ENCODE peak calls at places on chromosomes 4 and X, in eight cellular contexts. J, Q, H, E, F, R, K and I are unnamed samples.

GRCh38 chrX:135213200-135213844 is 38.5 kb upstream of the ETDA start:
- DNase-seq in J (no peak), Q (no peak), H (no peak), E (no peak), F (no peak), R (no peak), K (no peak), I (no peak)

GRCh38 chr4:40482985-40483647 is 146.5 kb downstream of the RBM47 start:
- DNase-seq in J (no peak), Q (no peak), H (no peak), E (no peak), F (no peak), R (no peak), K (no peak), I (no peak)

GRCh38 chr4:60129740-60130139 is 1070.4 kb upstream of the ADGRL3 start:
- DNase-seq in J (no peak), Q (peak; percentile 9), H (no peak), E (no peak), F (no peak), R (no peak), K (no peak), I (peak; percentile 2)

GRCh38 chr4:141158219-141158618 is 24.9 kb upstream of the RNF150 start:
- DNase-seq in J (no peak), Q (peak; percentile 64), H (no peak), E (no peak), F (peak; percentile 50), R (peak; percentile 16), K (peak; percentile 25), I (peak; percentile 65)

GRCh38 chrX:17375631-17376380 is 806 bp downstream of the NHS start:
- DNase-seq in J (peak; percentile 67), Q (peak; percentile 35), H (no peak), E (no peak), F (peak; percentile 9), R (peak; percentile 10), K (no peak), I (peak; percentile 28)

GRCh38 chr4:41009411-41009810 is 204.9 kb downstream of the APBB2 start:
- DNase-seq in J (no peak), Q (peak; percentile 87), H (no peak), E (no peak), F (peak; percentile 75), R (peak; percentile 7), K (peak; percentile 39), I (peak; percentile 68)

GRCh38 chrX:108070891-108071290 is 20.5 kb downstream of the PSMD10 start:
- DNase-seq in J (no peak), Q (peak; percentile 56), H (no peak), E (no peak), F (peak; percentile 66), R (no peak), K (peak; percentile 1), I (peak; percentile 70)

GRCh38 chr4:145920205-145920604 is 18.4 kb downstream of the ZNF827 start:
- DNase-seq in J (no peak), Q (peak; percentile 92), H (no peak), E (peak; percentile 81), F (peak; percentile 96), R (no peak), K (peak; percentile 91), I (peak; percentile 96)

GRCh38 chr4:119726505-119726904 is 97.9 kb upstream of the PDE5A start:
- DNase-seq in J (no peak), Q (no peak), H (no peak), E (no peak), F (peak; percentile 71), R (no peak), K (no peak), I (no peak)

GRCh38 chrX:132631579-132632232 is 142.9 kb upstream of the MBNL3 start:
- DNase-seq in J (no peak), Q (peak; percentile 49), H (no peak), E (no peak), F (peak; percentile 45), R (peak; percentile 13), K (peak; percentile 11), I (peak; percentile 52)
- TF ChIP-seq CTCF in J (peak; percentile 31), Q (peak; percentile 43), H (peak; percentile 37), E (peak; percentile 44), F (peak; percentile 57), R (peak; percentile 54), K (peak; percentile 65), I (peak; percentile 56)

GRCh38 chrX:21741378-21741777 is 16.5 kb downstream of the SMPX start:
- DNase-seq in J (no peak), Q (no peak), H (no peak), E (no peak), F (no peak), R (no peak), K (no peak), I (no peak)

GRCh38 chrX:21738145-21738949 is 19.6 kb downstream of the SMPX start:
- DNase-seq in J (no peak), Q (no peak), H (no peak), E (no peak), F (peak; percentile 28), R (no peak), K (no peak), I (no peak)

GRCh38 chrX:21740329-21741274 is 17.3 kb downstream of the SMPX start:
- DNase-seq in J (no peak), Q (no peak), H (no peak), E (no peak), F (peak; percentile 29), R (no peak), K (no peak), I (peak; percentile 85)

GRCh38 chrX:21741869-21742701 is 15.8 kb downstream of the SMPX start:
- DNase-seq in J (peak; percentile 67), Q (peak; percentile 34), H (no peak), E (no peak), F (no peak), R (no peak), K (no peak), I (peak; percentile 88)

GRCh38 chrX:21738950-21739287 is 19.0 kb downstream of the SMPX start:
- DNase-seq in J (no peak), Q (no peak), H (no peak), E (no peak), F (no peak), R (no peak), K (no peak), I (no peak)
- H3K4me3 ChIP-seq in J (no peak overlapping the region), Q (no peak overlapping the region), H (no peak overlapping the region), E (no peak overlapping the region), F (no peak overlapping the region), R (no peak overlapping the region), K (no peak overlapping the region), I (no peak overlapping the region)

DNA sequence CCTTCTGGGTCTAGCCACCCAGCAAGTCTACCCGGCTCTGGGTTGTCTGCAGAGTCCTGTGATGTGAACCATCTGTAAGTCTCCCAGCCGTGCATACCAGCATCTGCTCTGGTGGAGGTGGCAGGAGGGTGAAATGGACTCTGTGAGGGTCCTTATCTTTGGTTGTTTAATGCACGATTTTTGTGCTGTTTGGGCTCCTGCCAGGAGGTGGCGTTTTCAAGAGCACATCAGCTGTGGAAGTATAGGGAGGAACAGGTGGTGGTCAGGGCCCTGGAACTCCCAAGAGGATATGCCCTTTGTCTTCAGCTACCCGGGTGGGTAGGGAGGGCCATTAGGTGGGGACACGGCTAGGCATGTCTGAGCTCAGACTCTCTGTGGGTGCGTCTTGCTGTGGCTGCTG is 66.5 kb upstream of the ZFP42 start:
- DNase-seq in J (no peak), Q (peak; percentile 6), H (no peak), E (no peak), F (no peak), R (no peak), K (no peak), I (no peak)
- TF ChIP-seq CTCF in J (no peak), Q (peak; percentile 24), H (no peak), E (no peak), F (no peak), R (no peak), K (no peak), I (no peak)

DNA sequence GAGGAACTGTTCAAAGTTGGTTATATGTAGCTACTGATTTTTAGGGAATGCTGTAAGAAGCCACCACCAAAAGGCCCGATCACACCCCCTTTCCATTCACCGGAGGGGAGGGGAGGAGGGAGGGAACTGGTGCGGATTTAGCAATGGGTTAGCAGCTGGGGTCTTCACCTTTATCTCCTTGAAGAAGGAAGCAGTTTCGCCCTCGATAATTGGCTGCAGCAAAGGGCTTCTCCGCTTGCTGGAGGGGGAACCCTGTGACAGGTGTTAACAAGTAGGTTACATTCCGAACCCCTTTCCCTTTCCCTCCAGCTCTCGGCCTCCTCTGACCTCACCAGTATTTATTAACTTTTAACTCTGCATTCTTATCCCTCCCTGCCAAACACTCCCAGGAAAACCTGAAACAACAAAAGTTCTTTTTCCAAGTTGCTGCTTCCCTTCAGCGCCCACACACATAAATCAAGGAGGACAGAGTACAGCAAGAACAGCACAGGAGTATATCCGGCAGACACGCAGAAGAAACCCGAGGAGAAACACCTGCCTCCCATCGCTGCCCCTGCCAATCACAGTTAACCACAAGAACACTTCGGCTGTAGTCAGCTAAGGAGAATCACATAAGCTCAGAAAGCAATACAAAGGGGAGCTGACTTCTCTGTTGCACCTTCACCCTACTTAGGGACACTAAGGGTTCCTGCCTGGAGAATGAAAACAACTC is 39.8 kb upstream of the NAP1L5 start:
- DNase-seq in J (peak; percentile 82), Q (no peak), H (peak; percentile 65), E (no peak), F (peak; percentile 57), R (no peak), K (no peak), I (peak; percentile 29)
- H3K4me3 ChIP-seq in J (no peak overlapping the region), Q (no peak overlapping the region), H (no peak overlapping the region), E (no peak overlapping the region), F (no peak overlapping the region), R (no peak overlapping the region), K (no peak overlapping the region), I (no peak overlapping the region)

DNA sequence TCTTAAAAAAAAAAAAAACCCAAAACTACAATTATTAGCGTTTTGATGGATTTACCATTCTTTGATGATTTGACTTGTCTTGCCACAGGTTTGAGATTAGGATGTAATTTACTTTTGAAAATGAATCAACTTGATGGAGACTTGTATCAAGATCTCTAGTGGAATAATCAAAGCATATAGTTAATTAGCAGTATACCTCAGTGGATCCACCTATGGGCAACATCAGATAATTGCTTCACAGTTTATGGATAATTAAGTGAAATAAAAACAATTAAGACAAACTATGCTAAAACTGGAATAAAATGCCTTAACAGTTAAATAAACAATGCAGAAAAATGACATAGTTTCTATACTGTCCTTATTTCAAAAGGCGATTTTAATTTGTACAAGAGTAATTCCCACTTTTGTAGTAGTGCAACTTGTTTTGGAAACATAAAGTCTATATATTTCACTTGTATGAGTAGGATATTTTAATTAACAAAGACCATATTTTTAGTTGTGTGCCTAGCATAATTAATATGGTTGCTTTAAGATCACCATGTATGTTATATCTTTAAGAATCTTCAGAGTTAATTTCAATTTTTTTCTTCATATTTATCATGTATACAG is 4.2 kb downstream of the CPEB2 start:
- DNase-seq in J (no peak), Q (peak; percentile 33), H (no peak), E (no peak), F (peak; percentile 55), R (no peak), K (no peak), I (peak; percentile 55)
- TF ChIP-seq CTCF in J (no peak), Q (peak; percentile 32), H (no peak), E (peak; percentile 43), F (peak; percentile 44), R (no peak), K (peak; percentile 31), I (peak; percentile 50)

DNA sequence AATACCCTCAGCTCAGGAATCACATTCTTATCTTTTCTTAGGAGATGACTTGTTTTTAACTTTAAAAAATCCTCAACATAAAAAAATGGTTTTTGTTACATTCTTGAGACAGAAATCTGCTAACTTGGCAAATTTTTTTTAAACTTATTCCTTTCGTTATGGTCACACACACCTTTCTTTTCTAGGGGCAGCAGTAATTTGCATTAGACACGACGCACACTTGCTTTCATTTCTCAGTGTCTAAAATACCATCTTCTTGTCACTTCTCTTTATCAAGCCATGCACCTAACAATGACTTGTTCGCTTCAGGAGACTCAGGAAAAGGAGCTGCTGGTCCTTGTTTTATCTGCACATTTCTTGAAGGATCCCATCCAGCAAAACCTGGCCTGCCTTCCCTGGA is 112.6 kb upstream of the TBL1X start:
- DNase-seq in J (no peak), Q (no peak), H (no peak), E (no peak), F (no peak), R (no peak), K (no peak), I (no peak)
- H3K4me3 ChIP-seq in J (no peak overlapping the region), Q (no peak overlapping the region), H (no peak overlapping the region), E (no peak overlapping the region), F (no peak overlapping the region), R (no peak overlapping the region), K (no peak overlapping the region), I (no peak overlapping the region)